ENCODE peak calls at places on chromosomes 3 and 15, in ten cellular contexts. Y is A549; B is nucleus accumbens; C is substantia nigra; H is activated CD4-positive, alpha-beta T cell treated with anti-CD3 and anti-CD28 coated beads, Interleukin-2, amount 10 ng/mL, durations not matched to agents 7 days and 5 days; T is fibroblast of mammary gland; J is IMR-90; K is stimulated activated CD4-positive, alpha-beta T cell treated with anti-CD3 and anti-CD28 coated beads, Interleukin-1b, Interleukin-23, amount 100 ng/mL, for 1 hour; I is RCC 7860; X is coronary artery. S is an unnamed sample.

GRCh38 chr15:53110999-53111398 is 320.9 kb upstream of the ONECUT1 start:
- DNase-seq in I (no peak), T (no peak), B (no peak), H (no peak), C (no peak), K (no peak), Y (no peak), J (no peak), X (no peak), S (no peak)

GRCh38 chr3:48038971-48039481 is 22.8 kb upstream of the MAP4 start:
- DNase-seq in H (no peak), T (no peak), Y (no peak), J (no peak), I (no peak), B (no peak), X (no peak), K (no peak), C (no peak), S (no peak)

GRCh38 chr3:6249679-6250078 is 611.2 kb upstream of the GRM7 start:
- DNase-seq in X (no peak), Y (no peak), H (no peak), C (no peak), K (no peak), J (no peak), T (no peak), B (no peak), I (no peak), S (no peak)

GRCh38 chr3:64158334-64158733 is 66.9 kb downstream of the PRICKLE2 start:
- DNase-seq in H (no peak), C (no peak), K (no peak), T (peak), J (peak), I (peak), B (no peak), Y (no peak), X (no peak), S (no peak)

GRCh38 chr3:183247190-183247589 is 5.9 kb upstream of the B3GNT5 start:
- DNase-seq in Y (no peak), C (no peak), T (no peak), H (no peak), I (peak), B (no peak), K (no peak), X (no peak), J (no peak), S (no peak)

GRCh38 chr3:127588675-127589577 is 1.6 kb downstream of the TPRA1 start:
- DNase-seq in X (no peak), Y (no peak), H (peak), C (no peak), T (peak), I (peak), K (no peak), J (peak), B (no peak), S (no peak)

GRCh38 chr15:78625621-78626280 is 5.0 kb upstream of the CHRNA3 start:
- DNase-seq in Y (no peak), X (no peak), I (no peak), H (no peak), C (no peak), J (no peak), T (no peak), B (no peak), K (no peak), S (peak)

GRCh38 chr3:81581966-81582599 is 179.4 kb downstream of the GBE1 start:
- DNase-seq in H (peak), C (no peak), J (peak), K (no peak), X (no peak), T (peak), I (peak), B (no peak), Y (peak), S (no peak)

GRCh38 chr15:95259513-95259912 is 1028.2 kb downstream of the MCTP2 start:
- DNase-seq in B (no peak), K (no peak), T (peak), C (no peak), X (peak), J (peak), H (peak), Y (peak), I (peak), S (peak)

GRCh38 chr3:17130956-17131355 is 246.2 kb downstream of the PLCL2 start:
- DNase-seq in J (no peak), X (no peak), C (no peak), Y (no peak), B (no peak), K (no peak), H (no peak), T (no peak), I (no peak), S (no peak)

GRCh38 chr3:97940034-97940433 is 32.2 kb downstream of the RIOX2 start:
- DNase-seq in X (no peak), B (no peak), K (no peak), Y (peak), H (peak), C (no peak), I (no peak), J (no peak), T (no peak), S (no peak)

GRCh38 chr3:128426128-128426921 is 40.4 kb downstream of the DNAJB8 start:
- DNase-seq in I (no peak), H (peak), K (no peak), T (peak), B (no peak), C (no peak), J (no peak), X (no peak), Y (peak), S (peak)

GRCh38 chr15:57218826-57219576 is 157.3 kb upstream of the CGNL1 start:
- DNase-seq in I (peak), K (no peak), H (no peak), X (no peak), B (no peak), T (peak), J (peak), Y (peak), C (no peak), S (no peak)

S was measured in caudate nucleus.